ENCODE peak calls at places on chromosomes 5 and 9, in eight cellular contexts. K, B, Z, O, T, W, H and J are unnamed samples.

GRCh38 chr9:37715991-37716505 is 37.6 kb upstream of the TRMT10B start:
- DNase-seq in K (no peak), B (no peak), Z (no peak), O (no peak), T (no peak), W (no peak), H (no peak), J (no peak)

GRCh38 chr9:37902804-37903580 is 935 bp downstream of the SLC25A51 start:
- DNase-seq in K (peak; percentile 48), B (peak; percentile 41), Z (no peak), O (no peak), T (no peak), W (no peak), H (peak; percentile 73), J (peak; percentile 47)

GRCh38 chr9:111798786-111799185 is 4.0 kb upstream of the SHOC1 start:
- DNase-seq in K (peak; percentile 64), B (peak; percentile 25), Z (no peak), O (no peak), T (no peak), W (no peak), H (peak; percentile 65), J (peak; percentile 30)

GRCh38 chr9:109507421-109507838 is 9.3 kb upstream of the PTPN3 start:
- DNase-seq in K (peak; percentile 92), B (peak; percentile 81), Z (no peak), O (peak; percentile 19), T (no peak), W (no peak), H (peak; percentile 93), J (peak; percentile 77)

GRCh38 chr9:33329117-33329563 is 38.8 kb downstream of the NFX1 start:
- DNase-seq in K (peak; percentile 92), B (peak; percentile 94), Z (no peak), O (peak; percentile 89), T (peak; percentile 72), W (no peak), H (peak; percentile 70), J (peak; percentile 85)

GRCh38 chr5:73126381-73126780 is 6.0 kb downstream of the TMEM171 start:
- DNase-seq in K (no peak), B (no peak), Z (no peak), O (no peak), T (no peak), W (no peak), H (no peak), J (no peak)

GRCh38 chr5:135308245-135308644 is 90.8 kb downstream of the MACROH2A1 start:
- DNase-seq in K (peak; percentile 7), B (peak; percentile 25), Z (peak; percentile 39), O (no peak), T (no peak), W (no peak), H (peak; percentile 48), J (peak; percentile 39)

GRCh38 chr5:62093981-62094380 is 212.0 kb upstream of the KIF2A start:
- DNase-seq in K (peak; percentile 25), B (no peak), Z (no peak), O (no peak), T (peak; percentile 65), W (no peak), H (peak; percentile 39), J (peak; percentile 6)

GRCh38 chr9:128610889-128611288 is 45.8 kb downstream of the DYNC2I2 start:
- DNase-seq in K (no peak), B (no peak), Z (no peak), O (no peak), T (no peak), W (no peak), H (no peak), J (no peak)

GRCh38 chr5:177453852-177454396 is 7.3 kb downstream of the PRR7 start:
- DNase-seq in K (no peak), B (peak; percentile 45), Z (no peak), O (no peak), T (no peak), W (peak; percentile 64), H (peak; percentile 33), J (no peak)

GRCh38 chr9:131087354-131087893 is 8.9 kb upstream of the AIF1L start:
- DNase-seq in K (no peak), B (no peak), Z (no peak), O (no peak), T (no peak), W (no peak), H (no peak), J (no peak)

GRCh38 chr9:86655147-86655546 is 292.2 kb downstream of the GAS1 start:
- DNase-seq in K (peak; percentile 31), B (no peak), Z (no peak), O (no peak), T (no peak), W (no peak), H (peak; percentile 24), J (peak; percentile 17)

GRCh38 chr5:178797101-178797521 is 62.6 kb upstream of the ZNF354B start:
- DNase-seq in K (no peak), B (no peak), Z (no peak), O (no peak), T (no peak), W (no peak), H (no peak), J (no peak)

GRCh38 chr5:6405591-6405990 is 27.2 kb upstream of the MED10 start:
- DNase-seq in K (no peak), B (no peak), Z (no peak), O (no peak), T (no peak), W (no peak), H (no peak), J (no peak)

GRCh38 chr5:89707891-89708290 is 701.7 kb downstream of the CETN3 start:
- DNase-seq in K (no peak), B (no peak), Z (no peak), O (no peak), T (no peak), W (no peak), H (no peak), J (no peak)

GRCh38 chr5:8019719-8020218 is 150.8 kb downstream of the MTRR start:
- DNase-seq in K (no peak), B (no peak), Z (no peak), O (no peak), T (no peak), W (no peak), H (no peak), J (no peak)

GRCh38 chr9:13845460-13845859 is 468.5 kb downstream of the NFIB start:
- DNase-seq in K (peak; percentile 89), B (peak; percentile 72), Z (no peak), O (no peak), T (no peak), W (no peak), H (peak; percentile 76), J (peak; percentile 65)

GRCh38 chr5:17828709-17829108 is 194.4 kb downstream of the TAF11L14 start:
- DNase-seq in K (no peak), B (no peak), Z (no peak), O (no peak), T (no peak), W (no peak), H (peak; percentile 79), J (peak; percentile 43)

GRCh38 chr9:131275332-131276106 is 791 bp downstream of the FAM78A start:
- DNase-seq in K (no peak), B (no peak), Z (peak; percentile 67), O (no peak), T (no peak), W (no peak), H (no peak), J (no peak)

GRCh38 chr9:30967484-30967883 is 1417.0 kb upstream of the ACO1 start:
- DNase-seq in K (peak; percentile 16), B (no peak), Z (no peak), O (no peak), T (no peak), W (no peak), H (peak; percentile 57), J (peak; percentile 9)
- H3K4me3 ChIP-seq in K (no peak overlapping the region), B (no peak overlapping the region), Z (no peak overlapping the region), O (no peak overlapping the region), T (no peak overlapping the region), W (no peak overlapping the region), H (no peak overlapping the region), J (no peak overlapping the region)

GRCh38 chr5:141889282-141889871 is 11.2 kb upstream of the PCDH1 start:
- DNase-seq in K (peak; percentile 37), B (peak; percentile 36), Z (no peak), O (no peak), T (no peak), W (no peak), H (peak; percentile 53), J (no peak)
- TF ChIP-seq CTCF in K (peak; percentile 52), B (peak; percentile 45), Z (no peak), O (no peak), T (no peak), W (no peak), H (peak; percentile 70), J (peak; percentile 55)

DNA sequence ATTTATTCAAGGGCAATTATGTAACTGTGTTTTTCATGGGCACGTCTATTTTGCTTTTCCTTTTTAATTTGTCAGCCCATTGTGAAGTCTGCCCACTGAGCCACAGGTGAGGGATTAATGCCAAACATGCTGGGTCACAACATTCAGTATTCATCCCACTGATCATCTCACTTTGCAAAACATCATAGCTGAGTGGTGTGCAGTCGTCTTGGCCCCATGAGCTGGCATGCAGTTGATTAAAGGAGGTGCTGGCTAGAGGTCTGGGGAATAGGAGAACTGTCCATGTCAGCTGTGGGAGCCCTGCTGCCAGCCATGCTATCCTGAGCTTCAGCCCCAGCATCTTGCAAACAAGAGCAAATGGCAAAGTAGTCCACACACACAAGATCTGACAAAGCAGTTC is 11.7 kb upstream of the ESM1 start:
- DNase-seq in K (no peak), B (no peak), Z (no peak), O (no peak), T (no peak), W (no peak), H (no peak), J (no peak)
- H3K4me3 ChIP-seq in K (no peak overlapping the region), B (no peak overlapping the region), Z (no peak overlapping the region), O (no peak overlapping the region), T (no peak overlapping the region), W (no peak overlapping the region), H (no peak overlapping the region), J (no peak overlapping the region)

DNA sequence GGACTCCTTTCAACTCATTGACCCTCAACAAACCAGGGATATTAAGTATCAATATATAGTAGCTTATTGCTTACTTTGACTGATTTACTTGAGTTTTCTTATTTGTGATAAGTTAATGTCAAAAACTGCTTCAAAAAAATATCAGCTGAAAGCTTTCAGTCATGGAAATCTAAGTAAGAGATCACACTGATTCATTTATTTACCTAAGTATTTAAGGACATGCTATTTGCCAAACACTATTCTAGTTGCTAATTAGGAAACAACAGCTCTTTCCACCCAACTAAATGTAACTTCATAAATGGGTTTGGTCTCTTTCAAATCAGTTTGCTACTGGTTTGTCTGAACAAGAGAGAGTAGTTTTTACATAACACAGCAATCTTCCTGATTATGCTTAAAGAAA is 48.2 kb downstream of the CHD1 start:
- DNase-seq in K (no peak), B (no peak), Z (no peak), O (no peak), T (no peak), W (no peak), H (no peak), J (no peak)
- TF ChIP-seq CTCF in K (no peak), B (no peak), Z (no peak), O (no peak), T (no peak), W (no peak), H (no peak), J (no peak)